ENCODE peak calls at places on chromosomes 13 and 19, in eight cellular contexts. X, S, K, Y, D, Q, Z and V are unnamed samples.

GRCh38 chr19:6041991-6042421 is 64.1 kb upstream of the RANBP3 start:
- DNase-seq in X (no peak), S (no peak), K (no peak), Y (no peak), D (peak; percentile 45), Q (no peak), Z (no peak), V (no peak)

GRCh38 chr19:30555788-30556110 is 183.6 kb downstream of the ZNF536 start:
- DNase-seq in X (no peak), S (no peak), K (no peak), Y (no peak), D (no peak), Q (no peak), Z (no peak), V (no peak)

GRCh38 chr19:29680447-29680846 is 15.2 kb downstream of the PLEKHF1 start:
- DNase-seq in X (no peak), S (no peak), K (no peak), Y (peak; percentile 77), D (no peak), Q (no peak), Z (no peak), V (no peak)

GRCh38 chr13:113836917-113837553 is 26.8 kb downstream of the GAS6 start:
- DNase-seq in X (peak; percentile 81), S (peak; percentile 93), K (peak; percentile 75), Y (no peak), D (peak; percentile 89), Q (no peak), Z (peak; percentile 46), V (peak; percentile 62)

GRCh38 chr19:36963262-36963661 is 47.1 kb downstream of the ZNF568 start:
- DNase-seq in X (no peak), S (peak; percentile 45), K (no peak), Y (no peak), D (no peak), Q (no peak), Z (no peak), V (no peak)

GRCh38 chr13:112417079-112417478 is 40.9 kb downstream of the SPACA7 start:
- DNase-seq in X (no peak), S (no peak), K (no peak), Y (no peak), D (no peak), Q (no peak), Z (no peak), V (no peak)

GRCh38 chr19:16327911-16328823 is 3.5 kb downstream of the KLF2 start:
- DNase-seq in X (no peak), S (peak; percentile 96), K (peak; percentile 92), Y (peak; percentile 78), D (peak; percentile 90), Q (no peak), Z (peak; percentile 55), V (peak; percentile 95)

GRCh38 chr19:39557791-39558622 is 18.0 kb upstream of the EID2 start:
- DNase-seq in X (peak; percentile 18), S (no peak), K (no peak), Y (no peak), D (no peak), Q (peak; percentile 64), Z (no peak), V (no peak)

GRCh38 chr13:85806553-85807175 is 7.4 kb upstream of the SLITRK6 start:
- DNase-seq in X (no peak), S (peak; percentile 85), K (no peak), Y (peak; percentile 13), D (no peak), Q (peak; percentile 1), Z (peak; percentile 2), V (no peak)

GRCh38 chr19:48618278-48618915 is 581 bp downstream of the RPL18 start:
- DNase-seq in X (no peak), S (no peak), K (no peak), Y (no peak), D (peak; percentile 72), Q (no peak), Z (no peak), V (peak; percentile 67)

DNA sequence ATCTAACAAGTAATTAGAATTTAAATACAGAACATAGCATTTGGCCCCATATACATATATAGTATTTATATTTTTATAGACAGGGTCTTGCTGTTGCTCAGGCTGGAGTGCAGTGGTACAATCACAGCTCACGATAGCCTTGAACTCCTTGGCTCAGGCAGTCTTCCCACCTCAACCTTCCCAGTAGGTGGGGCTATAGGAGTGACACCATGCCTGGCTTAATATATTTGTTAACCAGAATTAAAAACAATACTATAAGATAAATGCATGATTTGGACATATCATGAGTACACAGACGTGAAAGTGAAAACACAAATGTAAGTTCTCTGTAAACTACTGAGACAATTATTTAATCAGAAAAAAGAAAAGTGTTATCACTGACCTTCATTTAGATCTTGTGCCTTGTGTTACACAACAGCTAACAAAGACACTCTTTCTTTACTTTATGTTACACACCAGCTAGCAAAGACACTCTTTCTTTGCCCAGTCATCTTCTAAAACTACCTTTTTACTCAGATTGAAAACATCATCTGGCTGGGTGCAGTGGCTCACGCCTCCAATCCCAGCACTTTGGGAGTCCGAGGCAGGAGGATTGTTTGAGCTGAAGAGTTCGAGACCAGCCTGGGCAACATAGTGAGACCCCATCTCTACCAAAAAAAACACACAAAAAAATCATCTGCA is 22.6 kb downstream of the CARS2 start:
- DNase-seq in X (no peak), S (peak; percentile 19), K (no peak), Y (no peak), D (peak; percentile 62), Q (no peak), Z (no peak), V (no peak)
- TF ChIP-seq CTCF in X (peak; percentile 56), S (no peak), K (no peak), Y (no peak), D (peak; percentile 48), Q (no peak), Z (peak; percentile 58), V (no peak)

GRCh38 chr13:37811441-37811840 is 58.1 kb downstream of the TRPC4 start:
- DNase-seq in X (peak; percentile 31), S (no peak), K (no peak), Y (no peak), D (no peak), Q (no peak), Z (no peak), V (no peak)

DNA sequence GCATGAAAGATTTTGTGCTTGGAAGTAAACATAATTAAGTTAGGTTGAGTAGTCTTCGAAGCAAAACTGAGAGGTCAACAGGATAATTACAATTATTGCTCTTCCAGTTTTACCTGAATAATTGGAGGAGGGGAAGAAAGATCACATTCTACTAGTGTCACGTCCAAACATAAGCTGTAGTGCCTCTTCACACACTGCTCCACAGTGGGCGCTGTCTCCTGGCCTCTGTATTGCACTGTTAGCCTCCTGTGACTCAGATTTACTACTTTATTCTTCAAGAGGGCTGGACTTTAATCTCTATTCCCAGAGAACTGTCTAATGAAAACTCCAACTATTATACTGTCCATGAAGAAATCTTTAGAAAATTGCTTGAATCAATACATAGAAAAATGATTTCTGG is 62.9 kb downstream of the TRPC4 start:
- DNase-seq in X (no peak), S (no peak), K (no peak), Y (no peak), D (no peak), Q (no peak), Z (no peak), V (no peak)
- TF ChIP-seq CTCF in X (peak; percentile 39), S (no peak), K (no peak), Y (no peak), D (no peak), Q (no peak), Z (no peak), V (no peak)

GRCh38 chr13:29830000-29830399 is 20.4 kb downstream of the UBL3 start:
- DNase-seq in X (no peak), S (no peak), K (no peak), Y (no peak), D (no peak), Q (no peak), Z (no peak), V (no peak)
- TF ChIP-seq CTCF in X (no peak), S (no peak), K (no peak), Y (no peak), D (no peak), Q (no peak), Z (no peak), V (no peak)

GRCh38 chr13:41054919-41055619 is 6.2 kb upstream of the WBP4 start:
- DNase-seq in X (no peak), S (no peak), K (no peak), Y (no peak), D (no peak), Q (no peak), Z (no peak), V (no peak)
- TF ChIP-seq CTCF in X (peak; percentile 49), S (peak; percentile 14), K (no peak), Y (no peak), D (no peak), Q (peak; percentile 56), Z (peak; percentile 42), V (no peak)

DNA sequence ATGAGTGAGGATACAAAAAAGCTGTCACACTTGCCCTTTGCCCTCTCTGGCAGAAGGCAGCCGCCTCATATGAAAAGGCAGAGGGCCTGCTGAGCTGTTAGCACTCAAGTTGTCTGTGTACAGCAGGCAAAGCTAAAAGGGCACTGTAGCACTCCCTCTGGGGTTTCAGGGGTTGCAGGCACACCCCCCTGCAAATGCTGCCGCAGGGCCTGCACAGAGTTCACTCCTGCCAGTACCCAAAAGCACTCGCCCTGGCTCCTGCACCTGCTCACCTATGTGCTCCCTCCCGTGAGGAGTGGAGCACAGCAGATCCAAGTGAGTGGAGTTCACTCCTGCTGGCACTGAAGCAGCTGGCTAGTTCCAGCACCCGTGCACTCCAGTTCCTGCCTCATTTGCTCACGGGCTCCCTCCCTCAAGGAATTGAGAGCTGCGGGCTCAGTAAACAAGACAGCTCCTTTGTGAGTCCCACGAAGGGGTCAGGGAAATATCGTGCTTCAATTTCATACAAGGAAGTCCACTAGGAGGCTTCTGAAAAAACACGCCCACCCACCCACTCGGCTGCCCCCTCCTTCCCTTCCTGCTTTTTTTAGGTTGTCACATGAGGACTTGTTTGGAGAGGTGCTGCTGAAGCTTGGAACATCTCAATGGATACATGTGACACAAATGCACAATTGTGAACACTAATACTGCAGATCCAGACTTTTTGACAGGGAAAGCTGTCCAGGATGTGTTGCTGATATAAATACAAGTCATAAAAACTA is 9.9 kb upstream of the RCBTB2 start:
- DNase-seq in X (peak; percentile 9), S (peak; percentile 26), K (peak; percentile 46), Y (no peak), D (peak; percentile 68), Q (no peak), Z (no peak), V (peak; percentile 54)
- TF ChIP-seq CTCF in X (peak; percentile 39), S (no peak), K (peak; percentile 10), Y (no peak), D (no peak), Q (peak; percentile 10), Z (no peak), V (peak; percentile 11)

GRCh38 chr19:38554676-38555141 is 63.0 kb downstream of the MAP4K1 start:
- DNase-seq in X (no peak), S (no peak), K (no peak), Y (no peak), D (no peak), Q (no peak), Z (no peak), V (no peak)

GRCh38 chr19:38555200-38555599 is 62.6 kb downstream of the MAP4K1 start:
- DNase-seq in X (no peak), S (no peak), K (no peak), Y (no peak), D (no peak), Q (no peak), Z (no peak), V (no peak)

GRCh38 chr19:38559428-38560401 is 58.0 kb downstream of the MAP4K1 start:
- DNase-seq in X (no peak), S (no peak), K (no peak), Y (no peak), D (no peak), Q (peak; percentile 95), Z (peak; percentile 83), V (no peak)

GRCh38 chr19:38556521-38557174 is 61.1 kb downstream of the MAP4K1 start:
- DNase-seq in X (no peak), S (no peak), K (no peak), Y (no peak), D (no peak), Q (no peak), Z (no peak), V (no peak)

GRCh38 chr19:38557205-38557799 is 60.5 kb downstream of the MAP4K1 start:
- DNase-seq in X (no peak), S (no peak), K (no peak), Y (peak; percentile 36), D (no peak), Q (peak; percentile 88), Z (no peak), V (no peak)
- TF ChIP-seq CTCF in X (no peak), S (no peak), K (no peak), Y (no peak), D (no peak), Q (peak; percentile 45), Z (peak; percentile 34), V (no peak)